ENCODE peak calls at places on chromosomes 7 and 10, in eight cellular contexts. K, G, P, U, J, L, M and D are unnamed samples.

GRCh38 chr7:98619450-98620321 is 2.6 kb downstream of the NPTX2 start:
- DNase-seq in K (peak), G (no peak), P (no peak), U (no peak), J (no peak), L (peak), M (no peak), D (no peak)

GRCh38 chr7:111780527-111780926 is 218.2 kb upstream of the IMMP2L start:
- DNase-seq in K (no peak), G (no peak), P (no peak), U (no peak), J (no peak), L (peak), M (no peak), D (no peak)

GRCh38 chr7:77606561-77606960 is 69.5 kb downstream of the PTPN12 start:
- DNase-seq in K (no peak), G (no peak), P (no peak), U (no peak), J (no peak), L (peak), M (no peak), D (no peak)

GRCh38 chr10:133346413-133346812 is 760 bp upstream of the PRAP1 start:
- DNase-seq in K (no peak), G (no peak), P (no peak), U (no peak), J (no peak), L (no peak), M (no peak), D (no peak)

GRCh38 chr10:97131702-97132101 is 54.1 kb downstream of the SLIT1 start:
- DNase-seq in K (no peak), G (no peak), P (no peak), U (no peak), J (no peak), L (no peak), M (no peak), D (no peak)

GRCh38 chr7:151061241-151062110 is 2.1 kb downstream of the SLC4A2 start:
- DNase-seq in K (peak), G (no peak), P (no peak), U (no peak), J (peak), L (no peak), M (no peak), D (no peak)

GRCh38 chr7:130957140-130957513 is 223.1 kb upstream of the KLF14 start:
- DNase-seq in K (no peak), G (no peak), P (no peak), U (no peak), J (no peak), L (peak), M (no peak), D (no peak)

GRCh38 chr7:134750083-134751062 is 29.1 kb upstream of the CALD1 start:
- DNase-seq in K (no peak), G (no peak), P (peak), U (no peak), J (peak), L (peak), M (peak), D (no peak)

GRCh38 chr10:119199231-119199992 is 8.0 kb upstream of the GRK5 start:
- DNase-seq in K (peak), G (no peak), P (peak), U (peak), J (peak), L (peak), M (peak), D (no peak)

GRCh38 chr10:71729023-71729649 is 9.6 kb upstream of the C10orf105 start:
- DNase-seq in K (no peak), G (peak), P (no peak), U (no peak), J (peak), L (peak), M (no peak), D (peak)

GRCh38 chr7:138257459-138258193 is 181.4 kb downstream of the AKR1D1 start:
- DNase-seq in K (no peak), G (peak), P (no peak), U (no peak), J (peak), L (peak), M (peak), D (no peak)

GRCh38 chr10:125209591-125210373 is 49.4 kb upstream of the CTBP2 start:
- DNase-seq in K (no peak), G (no peak), P (no peak), U (no peak), J (no peak), L (no peak), M (peak), D (no peak)

GRCh38 chr10:71210031-71210871 is 2.1 kb upstream of the UNC5B start:
- DNase-seq in K (no peak), G (no peak), P (no peak), U (no peak), J (no peak), L (no peak), M (no peak), D (no peak)

GRCh38 chr10:124614003-124614659 is 130.0 kb downstream of the FAM53B start:
- DNase-seq in K (no peak), G (no peak), P (no peak), U (no peak), J (no peak), L (no peak), M (no peak), D (no peak)

GRCh38 chr7:88044069-88044468 is 110.0 kb downstream of the ADAM22 start:
- DNase-seq in K (no peak), G (no peak), P (no peak), U (no peak), J (no peak), L (no peak), M (no peak), D (no peak)

GRCh38 chr10:30775779-30776591 is 146.4 kb upstream of the LYZL2 start:
- DNase-seq in K (no peak), G (no peak), P (no peak), U (no peak), J (no peak), L (no peak), M (no peak), D (no peak)

GRCh38 chr7:140003913-140004382 is 58.8 kb downstream of the PARP12 start:
- DNase-seq in K (peak), G (no peak), P (peak), U (no peak), J (no peak), L (peak), M (peak), D (no peak)

GRCh38 chr7:126727930-126728331 is 524.8 kb downstream of the GRM8 start:
- DNase-seq in K (no peak), G (no peak), P (peak), U (no peak), J (no peak), L (peak), M (no peak), D (no peak)

GRCh38 chr7:22295402-22296264 is 61.3 kb downstream of the RAPGEF5 start:
- DNase-seq in K (no peak), G (no peak), P (no peak), U (no peak), J (no peak), L (no peak), M (no peak), D (no peak)

GRCh38 chr10:68790476-68790875 is 36.9 kb upstream of the STOX1 start:
- DNase-seq in K (no peak), G (no peak), P (no peak), U (no peak), J (no peak), L (no peak), M (no peak), D (no peak)

GRCh38 chr7:156733638-156734037 is 93.1 kb downstream of the RNF32 start:
- DNase-seq in K (no peak), G (no peak), P (no peak), U (no peak), J (no peak), L (no peak), M (no peak), D (no peak)

GRCh38 chr7:136526408-136527105 is 341.9 kb upstream of the CHRM2 start:
- DNase-seq in K (no peak), G (no peak), P (no peak), U (no peak), J (no peak), L (no peak), M (no peak), D (no peak)

GRCh38 chr10:34862892-34863291 is 47.8 kb upstream of the PARD3 start:
- DNase-seq in K (peak), G (no peak), P (no peak), U (no peak), J (no peak), L (no peak), M (no peak), D (no peak)

GRCh38 chr10:87974130-87974529 is 110.7 kb downstream of the PTEN start:
- DNase-seq in K (no peak), G (no peak), P (no peak), U (no peak), J (no peak), L (no peak), M (no peak), D (no peak)

GRCh38 chr7:51007708-51008505 is 225.2 kb upstream of the GRB10 start:
- DNase-seq in K (no peak), G (no peak), P (no peak), U (no peak), J (no peak), L (no peak), M (no peak), D (no peak)

GRCh38 chr7:74604326-74605020 is 53.0 kb upstream of the GTF2I start:
- DNase-seq in K (peak), G (no peak), P (peak), U (no peak), J (peak), L (no peak), M (no peak), D (no peak)

GRCh38 chr7:20352573-20353304 is 22.0 kb downstream of the ITGB8 start:
- DNase-seq in K (no peak), G (no peak), P (no peak), U (no peak), J (no peak), L (no peak), M (no peak), D (no peak)

GRCh38 chr10:127041561-127041960 is 136.3 kb downstream of the DOCK1 start:
- DNase-seq in K (no peak), G (no peak), P (no peak), U (no peak), J (no peak), L (peak), M (no peak), D (no peak)

GRCh38 chr7:103065666-103066065 is 8.9 kb downstream of the FBXL13 start:
- DNase-seq in K (peak), G (no peak), P (no peak), U (no peak), J (peak), L (peak), M (peak), D (no peak)

GRCh38 chr10:126242352-126243260 is 145.7 kb downstream of the ADAM12 start:
- DNase-seq in K (no peak), G (no peak), P (no peak), U (no peak), J (no peak), L (no peak), M (no peak), D (peak)

GRCh38 chr10:116808706-116809105 is 40.6 kb upstream of the ENO4 start:
- DNase-seq in K (no peak), G (no peak), P (no peak), U (no peak), J (no peak), L (no peak), M (no peak), D (no peak)